ENCODE peak calls at places on chromosomes 7 and 10, in ten cellular contexts. T is activated CD4-positive, alpha-beta T cell treated with anti-CD3 and anti-CD28 coated beads, Interleukin-2, amount 10 ng/mL, durations not matched to agents 24 days and 14 days; C is T-helper 9 cell; L is GM10248; E is NCI-H2081; R is left cardiac atrium; G is AG10803; I is NCI-H1092; M is cardiac septum; D is lower lobe of right lung. K is an unnamed sample.
A peak's percentile ranks its signal among the peaks of the same experiment; 100 is the strongest.

GRCh38 chr7:138338361-138338760 is 121.7 kb upstream of the TRIM24 start:
- DNase-seq in T (no peak), D (no peak), R (peak; percentile 72), M (peak; percentile 82), L (no peak), E (peak; percentile 97), I (peak; percentile 59), C (no peak), G (no peak), K (no peak)

GRCh38 chr7:84245831-84246230 is 51.2 kb upstream of the SEMA3A start:
- DNase-seq in G (no peak), L (no peak), T (no peak), M (no peak), R (no peak), E (peak; percentile 33), I (no peak), C (no peak), D (peak; percentile 58), K (no peak)

GRCh38 chr7:1357601-1358271 is 101.5 kb downstream of the MICALL2 start:
- DNase-seq in M (no peak), L (no peak), I (no peak), G (no peak), C (no peak), R (no peak), D (peak; percentile 32), E (no peak), T (no peak), K (no peak)

GRCh38 chr7:100861616-100861985 is 5.6 kb upstream of the TRIP6 start:
- DNase-seq in G (no peak), E (no peak), R (no peak), L (no peak), D (no peak), C (no peak), M (no peak), I (no peak), T (no peak), K (no peak)

GRCh38 chr10:79178614-79179403 is 110.0 kb downstream of the ZMIZ1 start:
- DNase-seq in L (no peak), I (peak; percentile 85), M (no peak), D (no peak), G (peak; percentile 84), R (peak; percentile 45), T (no peak), E (peak; percentile 46), C (no peak), K (no peak)

GRCh38 chr10:1212571-1213141 is 156.5 kb downstream of the WDR37 start:
- DNase-seq in T (peak; percentile 51), M (no peak), L (no peak), I (no peak), C (no peak), R (no peak), E (no peak), D (no peak), G (no peak), K (no peak)

GRCh38 chr7:98470131-98470985 is 69.5 kb upstream of the BAIAP2L1 start:
- DNase-seq in C (no peak), R (peak; percentile 34), D (peak; percentile 78), L (no peak), I (no peak), G (no peak), E (no peak), T (peak; percentile 55), M (no peak), K (no peak)

GRCh38 chr10:128115356-128115755 is 10.9 kb downstream of the MKI67 start:
- DNase-seq in D (no peak), R (no peak), L (no peak), I (no peak), T (no peak), C (no peak), M (no peak), G (no peak), E (no peak), K (no peak)

GRCh38 chr10:75622503-75622902 is 191.1 kb downstream of the LRMDA start:
- DNase-seq in L (no peak), M (no peak), G (no peak), T (no peak), C (no peak), R (no peak), E (no peak), I (no peak), D (no peak), K (no peak)

GRCh38 chr10:130179640-130180039 is 43.4 kb downstream of the GLRX3 start:
- DNase-seq in D (no peak), M (no peak), L (no peak), C (no peak), T (peak; percentile 86), E (peak; percentile 24), R (no peak), I (no peak), G (peak; percentile 70), K (no peak)

GRCh38 chr7:38574121-38574520 is 57.1 kb downstream of the AMPH start:
- DNase-seq in G (peak; percentile 52), R (no peak), T (no peak), D (no peak), E (no peak), I (no peak), M (no peak), C (no peak), L (no peak), K (no peak)

GRCh38 chr10:96666738-96667137 is 53.6 kb downstream of the PIK3AP1 start:
- DNase-seq in T (no peak), C (no peak), G (no peak), D (no peak), L (peak; percentile 55), I (no peak), M (no peak), R (no peak), E (no peak), K (no peak)

GRCh38 chr10:5574642-5575131 is 49.9 kb downstream of the CALML3 start:
- DNase-seq in E (no peak), L (no peak), R (no peak), C (no peak), T (no peak), G (no peak), D (peak; percentile 28), M (no peak), I (no peak), K (no peak)

GRCh38 chr10:103053659-103054581 is 135.8 kb downstream of the CNNM2 start:
- DNase-seq in G (peak; percentile 87), T (peak; percentile 93), I (no peak), M (peak; percentile 81), D (peak; percentile 65), R (peak; percentile 63), C (peak; percentile 15), E (no peak), L (peak; percentile 72), K (no peak)

GRCh38 chr10:86200867-86201266 is 165.7 kb downstream of the GRID1 start:
- DNase-seq in L (no peak), R (no peak), I (no peak), E (no peak), D (no peak), C (no peak), G (no peak), T (no peak), M (no peak), K (no peak)

GRCh38 chr7:37427276-37427940 is 21.3 kb downstream of the ELMO1 start:
- DNase-seq in T (no peak), M (no peak), L (no peak), E (no peak), G (no peak), C (no peak), R (no peak), I (no peak), D (no peak), K (no peak)

GRCh38 chr10:14879801-14880193 is 1.1 kb downstream of the SUV39H2 start:
- DNase-seq in C (no peak), R (no peak), D (no peak), T (no peak), L (no peak), M (no peak), E (no peak), I (no peak), G (no peak), K (no peak)

GRCh38 chr10:47027812-47028260 is 116.6 kb downstream of the PTPN20 start:
- DNase-seq in L (no peak), C (no peak), D (no peak), G (no peak), E (no peak), I (no peak), R (no peak), M (no peak), T (no peak), K (peak; percentile 6)

GRCh38 chr7:142412551-142413193 is 154.8 kb upstream of the PRSS58 start:
- DNase-seq in D (no peak), R (no peak), E (peak; percentile 54), T (peak; percentile 79), L (peak; percentile 58), G (peak; percentile 64), M (no peak), C (peak; percentile 8), I (no peak), K (no peak)

GRCh38 chr7:8215648-8216047 is 46.3 kb downstream of the ICA1 start:
- DNase-seq in M (no peak), C (no peak), D (no peak), I (no peak), T (no peak), L (no peak), E (no peak), G (no peak), R (no peak), K (no peak)

GRCh38 chr10:86523348-86523747 is 1.8 kb upstream of the WAPL start:
- DNase-seq in R (no peak), E (peak; percentile 18), I (no peak), D (no peak), M (no peak), T (no peak), L (no peak), G (peak; percentile 20), C (no peak), K (no peak)

GRCh38 chr7:20307119-20307518 is 23.6 kb upstream of the ITGB8 start:
- DNase-seq in I (no peak), D (no peak), T (no peak), C (no peak), M (no peak), L (peak; percentile 30), R (no peak), G (peak; percentile 54), E (no peak), K (no peak)

GRCh38 chr10:42866115-42866995 is 83.8 kb downstream of the BMS1 start:
- DNase-seq in I (peak; percentile 8), D (peak; percentile 85), R (peak; percentile 89), C (peak; percentile 6), T (peak; percentile 87), G (peak; percentile 60), L (peak; percentile 69), E (peak; percentile 22), M (peak; percentile 90), K (no peak)

GRCh38 chr7:102404005-102404861 is 8.1 kb downstream of the PRKRIP1 start:
- DNase-seq in L (peak; percentile 79), G (peak; percentile 68), R (no peak), E (peak; percentile 54), C (peak; percentile 28), M (peak; percentile 77), D (peak; percentile 57), I (peak; percentile 17), T (peak; percentile 84), K (peak; percentile 26)

GRCh38 chr10:102287538-102287937 is 42.2 kb downstream of the GBF1 start:
- DNase-seq in D (no peak), M (no peak), C (no peak), E (no peak), G (no peak), T (no peak), R (no peak), I (no peak), L (no peak), K (no peak)

GRCh38 chr10:67297637-67298181 is 371.9 kb downstream of the LRRTM3 start:
- DNase-seq in M (no peak), G (no peak), C (no peak), I (no peak), R (no peak), L (no peak), T (no peak), E (no peak), D (no peak), K (no peak)

GRCh38 chr7:97595439-97595838 is 136.4 kb upstream of the TAC1 start:
- DNase-seq in E (no peak), M (no peak), L (no peak), R (no peak), C (no peak), T (no peak), D (no peak), I (no peak), G (no peak), K (no peak)

GRCh38 chr10:62895058-62895457 is 78.9 kb upstream of the EGR2 start:
- DNase-seq in G (peak; percentile 85), T (no peak), M (no peak), R (peak; percentile 43), C (no peak), D (no peak), I (no peak), L (no peak), E (no peak), K (no peak)

K was measured in central memory CD8-positive, alpha-beta T cell.